ENCODE peak calls at places on chromosomes 7 and 10, in nine cellular contexts. One of them, this sample, is unnamed.

GRCh38 chr10:63264852-63265617 is 131.9 kb downstream of the NRBF2 start:
- DNase-seq in spleen: no peak
- DNase-seq in IMR-90: peak
- DNase-seq in fibroblast of villous mesenchyme: peak
- DNase-seq in cardiac fibroblast: peak
- DNase-seq in left ventricle myocardium inferior: no peak
- DNase-seq in tibial artery: no peak
- DNase-seq in endodermal cell: peak
- DNase-seq in dorsolateral prefrontal cortex: no peak
- DNase-seq in this sample: peak

GRCh38 chr10:88245974-88246511 is 337.1 kb downstream of the RNLS start:
- DNase-seq in spleen: no peak
- DNase-seq in IMR-90: peak
- DNase-seq in fibroblast of villous mesenchyme: peak
- DNase-seq in cardiac fibroblast: peak
- DNase-seq in left ventricle myocardium inferior: no peak
- DNase-seq in tibial artery: no peak
- DNase-seq in endodermal cell: no peak
- DNase-seq in dorsolateral prefrontal cortex: no peak
- DNase-seq in this sample: peak

GRCh38 chr10:93160829-93161228 is 87.1 kb downstream of the CYP26A1 start:
- DNase-seq in spleen: no peak
- DNase-seq in IMR-90: peak
- DNase-seq in fibroblast of villous mesenchyme: no peak
- DNase-seq in cardiac fibroblast: peak
- DNase-seq in left ventricle myocardium inferior: no peak
- DNase-seq in tibial artery: peak
- DNase-seq in endodermal cell: no peak
- DNase-seq in dorsolateral prefrontal cortex: no peak
- DNase-seq in this sample: peak

GRCh38 chr10:109957092-109957797 is 33.9 kb upstream of the XPNPEP1 start:
- DNase-seq in spleen: no peak
- DNase-seq in IMR-90: no peak
- DNase-seq in fibroblast of villous mesenchyme: no peak
- DNase-seq in cardiac fibroblast: no peak
- DNase-seq in left ventricle myocardium inferior: no peak
- DNase-seq in tibial artery: no peak
- DNase-seq in endodermal cell: no peak
- DNase-seq in dorsolateral prefrontal cortex: no peak
- DNase-seq in this sample: no peak

GRCh38 chr7:2698581-2699288 is 10.7 kb downstream of the AMZ1 start:
- DNase-seq in spleen: peak
- DNase-seq in IMR-90: no peak
- DNase-seq in fibroblast of villous mesenchyme: no peak
- DNase-seq in cardiac fibroblast: no peak
- DNase-seq in left ventricle myocardium inferior: no peak
- DNase-seq in tibial artery: no peak
- DNase-seq in endodermal cell: peak
- DNase-seq in dorsolateral prefrontal cortex: no peak
- DNase-seq in this sample: no peak

GRCh38 chr7:99050971-99051370 is 92.9 kb downstream of the SMURF1 start:
- DNase-seq in spleen: no peak
- DNase-seq in IMR-90: no peak
- DNase-seq in fibroblast of villous mesenchyme: no peak
- DNase-seq in cardiac fibroblast: no peak
- DNase-seq in left ventricle myocardium inferior: no peak
- DNase-seq in tibial artery: no peak
- DNase-seq in endodermal cell: no peak
- DNase-seq in dorsolateral prefrontal cortex: no peak
- DNase-seq in this sample: no peak

GRCh38 chr7:47379629-47380324 is 202.1 kb downstream of the TNS3 start:
- DNase-seq in spleen: peak
- DNase-seq in IMR-90: peak
- DNase-seq in fibroblast of villous mesenchyme: peak
- DNase-seq in cardiac fibroblast: peak
- DNase-seq in left ventricle myocardium inferior: peak
- DNase-seq in tibial artery: peak
- DNase-seq in endodermal cell: peak
- DNase-seq in dorsolateral prefrontal cortex: no peak
- DNase-seq in this sample: peak

GRCh38 chr7:1537631-1538412 is 7.3 kb downstream of the MAFK start:
- DNase-seq in spleen: peak
- DNase-seq in IMR-90: peak
- DNase-seq in fibroblast of villous mesenchyme: peak
- DNase-seq in cardiac fibroblast: peak
- DNase-seq in left ventricle myocardium inferior: peak
- DNase-seq in tibial artery: peak
- DNase-seq in endodermal cell: peak
- DNase-seq in dorsolateral prefrontal cortex: peak
- DNase-seq in this sample: peak

GRCh38 chr7:13829914-13830603 is 159.4 kb downstream of the ETV1 start:
- DNase-seq in spleen: no peak
- DNase-seq in IMR-90: peak
- DNase-seq in fibroblast of villous mesenchyme: peak
- DNase-seq in cardiac fibroblast: peak
- DNase-seq in left ventricle myocardium inferior: no peak
- DNase-seq in tibial artery: no peak
- DNase-seq in endodermal cell: no peak
- DNase-seq in dorsolateral prefrontal cortex: no peak
- DNase-seq in this sample: peak

GRCh38 chr7:108030536-108030935 is 27.6 kb upstream of the LAMB1 start:
- DNase-seq in spleen: no peak
- DNase-seq in IMR-90: peak
- DNase-seq in fibroblast of villous mesenchyme: no peak
- DNase-seq in cardiac fibroblast: no peak
- DNase-seq in left ventricle myocardium inferior: no peak
- DNase-seq in tibial artery: no peak
- DNase-seq in endodermal cell: no peak
- DNase-seq in dorsolateral prefrontal cortex: no peak
- DNase-seq in this sample: no peak

GRCh38 chr10:14773551-14774213 is 1.0 kb downstream of the FAM107B start:
- DNase-seq in spleen: no peak
- DNase-seq in IMR-90: no peak
- DNase-seq in fibroblast of villous mesenchyme: no peak
- DNase-seq in cardiac fibroblast: no peak
- DNase-seq in left ventricle myocardium inferior: no peak
- DNase-seq in tibial artery: no peak
- DNase-seq in endodermal cell: no peak
- DNase-seq in dorsolateral prefrontal cortex: no peak
- DNase-seq in this sample: no peak
- TF ChIP-seq CTCF in spleen: no peak
- TF ChIP-seq CTCF in IMR-90: no peak
- TF ChIP-seq CTCF in fibroblast of villous mesenchyme: no peak
- TF ChIP-seq CTCF in cardiac fibroblast: peak
- TF ChIP-seq CTCF in left ventricle myocardium inferior: no peak
- TF ChIP-seq CTCF in tibial artery: no peak
- TF ChIP-seq CTCF in endodermal cell: peak
- TF ChIP-seq CTCF in dorsolateral prefrontal cortex: no peak
- TF ChIP-seq CTCF in this sample: no peak

GRCh38 chr7:16585540-16585939 is 58.9 kb downstream of the LRRC72 start:
- DNase-seq in spleen: no peak
- DNase-seq in IMR-90: no peak
- DNase-seq in fibroblast of villous mesenchyme: no peak
- DNase-seq in cardiac fibroblast: no peak
- DNase-seq in left ventricle myocardium inferior: no peak
- DNase-seq in tibial artery: no peak
- DNase-seq in endodermal cell: no peak
- DNase-seq in dorsolateral prefrontal cortex: no peak
- DNase-seq in this sample: no peak

GRCh38 chr7:16583834-16584233 is 57.2 kb downstream of the LRRC72 start:
- DNase-seq in spleen: no peak
- DNase-seq in IMR-90: no peak
- DNase-seq in fibroblast of villous mesenchyme: no peak
- DNase-seq in cardiac fibroblast: no peak
- DNase-seq in left ventricle myocardium inferior: no peak
- DNase-seq in tibial artery: no peak
- DNase-seq in endodermal cell: no peak
- DNase-seq in dorsolateral prefrontal cortex: no peak
- DNase-seq in this sample: no peak

GRCh38 chr7:16587129-16587528 is 58.4 kb downstream of the ANKMY2 start:
- DNase-seq in spleen: no peak
- DNase-seq in IMR-90: no peak
- DNase-seq in fibroblast of villous mesenchyme: no peak
- DNase-seq in cardiac fibroblast: no peak
- DNase-seq in left ventricle myocardium inferior: no peak
- DNase-seq in tibial artery: no peak
- DNase-seq in endodermal cell: no peak
- DNase-seq in dorsolateral prefrontal cortex: no peak
- DNase-seq in this sample: no peak

GRCh38 chr7:16587785-16588184 is 57.8 kb downstream of the ANKMY2 start:
- DNase-seq in spleen: no peak
- DNase-seq in IMR-90: no peak
- DNase-seq in fibroblast of villous mesenchyme: no peak
- DNase-seq in cardiac fibroblast: no peak
- DNase-seq in left ventricle myocardium inferior: no peak
- DNase-seq in tibial artery: no peak
- DNase-seq in endodermal cell: peak
- DNase-seq in dorsolateral prefrontal cortex: no peak
- DNase-seq in this sample: no peak

GRCh38 chr7:16586081-16586874 is 59.3 kb downstream of the ANKMY2 start:
- DNase-seq in spleen: no peak
- DNase-seq in IMR-90: no peak
- DNase-seq in fibroblast of villous mesenchyme: peak
- DNase-seq in cardiac fibroblast: peak
- DNase-seq in left ventricle myocardium inferior: no peak
- DNase-seq in tibial artery: no peak
- DNase-seq in endodermal cell: no peak
- DNase-seq in dorsolateral prefrontal cortex: no peak
- DNase-seq in this sample: peak
- H3K4me3 ChIP-seq in spleen: no peak
- H3K4me3 ChIP-seq in IMR-90: no peak
- H3K4me3 ChIP-seq in fibroblast of villous mesenchyme: no peak
- H3K4me3 ChIP-seq in cardiac fibroblast: peak
- H3K4me3 ChIP-seq in left ventricle myocardium inferior: peak
- H3K4me3 ChIP-seq in tibial artery: no peak
- H3K4me3 ChIP-seq in endodermal cell: no peak
- H3K4me3 ChIP-seq in dorsolateral prefrontal cortex: no peak
- H3K4me3 ChIP-seq in this sample: no peak

DNA sequence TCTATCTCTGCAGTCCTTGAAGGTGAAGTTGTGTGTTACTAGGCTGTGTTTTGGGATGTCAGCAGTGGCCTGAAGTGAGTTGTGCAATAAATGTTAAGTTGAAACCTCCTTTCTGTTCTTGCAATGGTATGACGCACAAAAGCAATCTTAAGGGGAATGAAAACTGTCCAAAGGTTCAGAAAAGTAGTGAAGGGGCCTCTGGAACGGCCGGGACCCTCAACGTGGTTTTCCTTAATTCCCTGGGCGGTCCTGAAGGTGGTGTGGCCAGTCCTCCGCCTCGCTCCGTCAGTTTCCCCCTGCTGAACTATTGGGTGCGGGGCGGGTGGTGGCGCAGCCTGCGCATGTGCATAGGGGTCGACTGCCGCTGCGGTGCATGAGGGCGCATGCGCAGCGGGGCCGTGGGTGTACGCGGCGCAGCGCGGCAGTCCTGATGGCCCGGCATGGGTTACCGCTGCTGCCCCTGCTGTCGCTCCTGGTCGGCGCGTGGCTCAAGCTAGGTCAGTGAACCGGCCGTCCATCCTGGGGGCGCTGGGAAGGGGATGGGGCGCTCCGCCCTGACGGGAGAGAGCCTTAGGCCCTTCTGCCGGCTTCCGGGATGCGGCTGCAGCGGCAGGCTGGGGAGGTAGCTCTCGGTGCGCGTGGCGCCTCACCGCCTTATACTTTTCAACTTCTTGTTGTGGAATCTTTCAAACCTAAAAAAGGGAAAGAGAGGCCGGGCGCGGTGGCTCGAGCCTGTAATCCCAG is at the start of gene SUMF2:
- DNase-seq in spleen: peak
- DNase-seq in IMR-90: peak
- DNase-seq in fibroblast of villous mesenchyme: peak
- DNase-seq in cardiac fibroblast: peak
- DNase-seq in left ventricle myocardium inferior: peak
- DNase-seq in tibial artery: peak
- DNase-seq in endodermal cell: peak
- DNase-seq in dorsolateral prefrontal cortex: peak
- DNase-seq in this sample: peak
- TF ChIP-seq CTCF in spleen: peak
- TF ChIP-seq CTCF in IMR-90: peak
- TF ChIP-seq CTCF in fibroblast of villous mesenchyme: no peak
- TF ChIP-seq CTCF in cardiac fibroblast: peak
- TF ChIP-seq CTCF in left ventricle myocardium inferior: peak
- TF ChIP-seq CTCF in tibial artery: no peak
- TF ChIP-seq CTCF in endodermal cell: peak
- TF ChIP-seq CTCF in dorsolateral prefrontal cortex: peak
- TF ChIP-seq CTCF in this sample: peak

GRCh38 chr7:66859794-66860645 is 61.0 kb upstream of the TMEM248 start:
- DNase-seq in spleen: no peak
- DNase-seq in IMR-90: peak
- DNase-seq in fibroblast of villous mesenchyme: no peak
- DNase-seq in cardiac fibroblast: no peak
- DNase-seq in left ventricle myocardium inferior: no peak
- DNase-seq in tibial artery: no peak
- DNase-seq in endodermal cell: peak
- DNase-seq in dorsolateral prefrontal cortex: no peak
- DNase-seq in this sample: no peak

GRCh38 chr7:66869660-66870450 is 51.2 kb upstream of the TMEM248 start:
- DNase-seq in spleen: no peak
- DNase-seq in IMR-90: no peak
- DNase-seq in fibroblast of villous mesenchyme: no peak
- DNase-seq in cardiac fibroblast: no peak
- DNase-seq in left ventricle myocardium inferior: no peak
- DNase-seq in tibial artery: no peak
- DNase-seq in endodermal cell: no peak
- DNase-seq in dorsolateral prefrontal cortex: no peak
- DNase-seq in this sample: no peak

GRCh38 chr7:66860767-66861166 is 60.3 kb upstream of the TMEM248 start:
- DNase-seq in spleen: no peak
- DNase-seq in IMR-90: no peak
- DNase-seq in fibroblast of villous mesenchyme: no peak
- DNase-seq in cardiac fibroblast: no peak
- DNase-seq in left ventricle myocardium inferior: no peak
- DNase-seq in tibial artery: no peak
- DNase-seq in endodermal cell: no peak
- DNase-seq in dorsolateral prefrontal cortex: no peak
- DNase-seq in this sample: no peak

GRCh38 chr7:66867198-66867790 is 53.7 kb upstream of the TMEM248 start:
- DNase-seq in spleen: no peak
- DNase-seq in IMR-90: no peak
- DNase-seq in fibroblast of villous mesenchyme: no peak
- DNase-seq in cardiac fibroblast: no peak
- DNase-seq in left ventricle myocardium inferior: no peak
- DNase-seq in tibial artery: no peak
- DNase-seq in endodermal cell: peak
- DNase-seq in dorsolateral prefrontal cortex: no peak
- DNase-seq in this sample: no peak

DNA sequence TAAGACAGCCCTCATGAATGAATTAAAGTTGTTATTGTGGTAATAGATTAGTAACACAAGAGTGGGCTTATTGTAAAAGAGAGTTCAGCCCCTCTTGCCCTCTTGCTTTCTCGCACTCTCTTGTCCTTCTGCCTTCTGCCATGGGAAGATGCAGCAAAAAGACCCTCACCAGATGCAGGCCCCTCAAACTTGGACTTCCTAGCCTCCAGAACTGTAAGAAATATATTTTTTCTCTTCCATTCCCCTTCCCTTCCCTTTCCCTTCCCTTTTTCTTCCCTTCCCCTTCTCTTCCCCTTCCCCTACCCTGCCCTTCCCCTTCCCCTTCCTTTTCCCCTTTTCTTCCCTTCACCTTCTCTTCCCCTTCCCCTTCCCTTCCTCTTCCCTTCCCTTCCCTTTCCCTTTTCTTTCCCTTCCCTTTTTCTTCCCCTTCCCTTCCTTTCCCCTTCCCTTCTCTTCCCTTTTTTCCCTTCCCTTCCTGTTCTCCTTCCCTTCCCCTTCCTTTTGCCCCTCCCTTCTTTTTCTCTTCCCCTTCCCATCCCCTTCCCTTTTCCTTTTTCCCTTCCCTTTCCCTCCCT is 55.6 kb upstream of the TMEM248 start:
- DNase-seq in spleen: no peak
- DNase-seq in IMR-90: no peak
- DNase-seq in fibroblast of villous mesenchyme: no peak
- DNase-seq in cardiac fibroblast: no peak
- DNase-seq in left ventricle myocardium inferior: no peak
- DNase-seq in tibial artery: no peak
- DNase-seq in endodermal cell: no peak
- DNase-seq in dorsolateral prefrontal cortex: no peak
- DNase-seq in this sample: no peak
- H3K4me3 ChIP-seq in spleen: no peak
- H3K4me3 ChIP-seq in IMR-90: no peak
- H3K4me3 ChIP-seq in fibroblast of villous mesenchyme: no peak
- H3K4me3 ChIP-seq in cardiac fibroblast: no peak
- H3K4me3 ChIP-seq in left ventricle myocardium inferior: no peak
- H3K4me3 ChIP-seq in tibial artery: no peak
- H3K4me3 ChIP-seq in endodermal cell: no peak
- H3K4me3 ChIP-seq in dorsolateral prefrontal cortex: no peak
- H3K4me3 ChIP-seq in this sample: no peak

This sample was measured in fibroblast of pulmonary artery.